ENCODE peak calls at places on chromosome 17, in six cellular contexts. H is neural progenitor cell; W is EH; S is mesendoderm; P is mucosa of descending colon; Q is stimulated activated CD4-positive, alpha-beta T cell treated with anti-CD3 and anti-CD28 coated beads, Interleukin-2, amount 100 ng/mL, for 24 hours. I is an unnamed sample.

GRCh38 chr17:18035704-18036103 is 3.3 kb downstream of the ATPAF2 start:
- DNase-seq in W (no peak), S (peak; percentile 86), Q (no peak), P (no peak), H (no peak), I (peak; percentile 84)

GRCh38 chr17:39615434-39615833 is 7.7 kb upstream of the NEUROD2 start:
- DNase-seq in W (no peak), P (no peak), Q (no peak), H (no peak), S (no peak), I (no peak)

GRCh38 chr17:30393911-30394867 is 15.5 kb downstream of the CPD start:
- DNase-seq in W (no peak), H (no peak), S (peak; percentile 31), Q (no peak), P (no peak), I (no peak)

GRCh38 chr17:7836596-7837374 is 2.8 kb downstream of the KDM6B start:
- DNase-seq in W (peak; percentile 97), P (peak; percentile 99), S (peak; percentile 99), H (peak; percentile 98), Q (peak; percentile 76), I (peak; percentile 100)

GRCh38 chr17:81983639-81984373 is 6.4 kb downstream of the ASPSCR1 start:
- DNase-seq in P (no peak), H (no peak), W (no peak), S (no peak), Q (no peak), I (peak; percentile 38)

GRCh38 chr17:28878981-28879380 is 18.6 kb downstream of the FLOT2 start:
- DNase-seq in H (peak; percentile 54), P (no peak), W (peak; percentile 59), S (peak; percentile 86), Q (no peak), I (peak; percentile 94)

GRCh38 chr17:31594416-31594815 is 202.9 kb downstream of the RAB11FIP4 start:
- DNase-seq in S (no peak), H (no peak), Q (no peak), P (no peak), W (no peak), I (peak; percentile 38)

GRCh38 chr17:80761421-80761871 is 216.8 kb downstream of the RPTOR start:
- DNase-seq in S (no peak), P (no peak), W (peak; percentile 80), H (no peak), Q (peak; percentile 79), I (peak; percentile 25)

GRCh38 chr17:21823643-21824042 is 131.3 kb downstream of the KCNJ18 start:
- DNase-seq in W (no peak), H (no peak), S (no peak), Q (no peak), P (no peak), I (no peak)

GRCh38 chr17:77608431-77608830 is 350.1 kb upstream of the TNRC6C start:
- DNase-seq in W (no peak), P (no peak), Q (no peak), H (no peak), S (no peak), I (no peak)

GRCh38 chr17:54907385-54907784 is 6.7 kb downstream of the TOM1L1 start:
- DNase-seq in Q (no peak), S (no peak), W (no peak), H (no peak), P (no peak), I (no peak)

GRCh38 chr17:50967795-50968194 is 101.6 kb upstream of the TOB1 start:
- DNase-seq in P (no peak), S (no peak), H (no peak), W (peak; percentile 58), Q (no peak), I (no peak)

GRCh38 chr17:76909971-76910760 is 42.0 kb downstream of the MGAT5B start:
- DNase-seq in S (peak; percentile 86), Q (peak; percentile 50), W (peak; percentile 60), P (peak; percentile 57), H (peak; percentile 91), I (peak; percentile 98)

GRCh38 chr17:17141860-17142552 is 64.1 kb downstream of the PLD6 start:
- DNase-seq in S (peak; percentile 47), W (peak; percentile 40), Q (peak; percentile 51), H (peak; percentile 78), P (peak; percentile 18), I (peak; percentile 90)

GRCh38 chr17:77555741-77556291 is 402.7 kb upstream of the TNRC6C start:
- DNase-seq in Q (no peak), H (peak; percentile 31), P (peak; percentile 29), S (no peak), W (no peak), I (no peak)

GRCh38 chr17:5115673-5116651 is at the start of gene USP6:
- DNase-seq in Q (peak; percentile 10), H (no peak), P (no peak), S (no peak), W (no peak), I (peak; percentile 61)

GRCh38 chr17:8949061-8949622 is 16.4 kb downstream of the PIK3R5 start:
- DNase-seq in H (no peak), S (no peak), P (no peak), W (no peak), Q (no peak), I (no peak)

GRCh38 chr17:35373984-35374765 is 754 bp upstream of the SLFN11 start:
- DNase-seq in P (peak; percentile 47), S (peak; percentile 19), W (peak; percentile 63), Q (peak; percentile 60), H (peak; percentile 58), I (peak; percentile 80)

GRCh38 chr17:62366191-62366590 is 14.2 kb upstream of the EFCAB3 start:
- DNase-seq in S (no peak), P (no peak), Q (no peak), W (no peak), H (no peak), I (no peak)

GRCh38 chr17:42618442-42619150 is 9.1 kb downstream of the TUBG1 start:
- DNase-seq in S (peak; percentile 87), H (peak; percentile 70), P (peak; percentile 62), W (peak; percentile 40), Q (no peak), I (peak; percentile 94)

GRCh38 chr17:21376585-21376834 is 353 bp downstream of the KCNJ12 start:
- DNase-seq in W (no peak), Q (no peak), S (no peak), P (no peak), H (peak; percentile 82), I (no peak)